ENCODE peak calls at places on chromosomes 6 and 20, in four cellular contexts. One of them, this sample, is unnamed.

GRCh38 chr20:25042531-25043498 is 15.1 kb downstream of the ACSS1 start:
- DNase-seq in K562: no peak
- DNase-seq in WTC11: no peak
- DNase-seq in SK-N-SH: peak
- DNase-seq in this sample: peak

GRCh38 chr6:133610271-133610840 is 278.6 kb upstream of the TCF21 start:
- DNase-seq in WTC11: no peak
- DNase-seq in SK-N-SH: no peak
- DNase-seq in K562: no peak
- DNase-seq in this sample: no peak

GRCh38 chr6:88860310-88860709 is 103.1 kb downstream of the RNGTT start:
- DNase-seq in SK-N-SH: no peak
- DNase-seq in WTC11: no peak
- DNase-seq in K562: no peak
- DNase-seq in this sample: no peak

GRCh38 chr6:53734473-53735299 is 60.1 kb upstream of the LRRC1 start:
- DNase-seq in WTC11: peak
- DNase-seq in K562: peak
- DNase-seq in SK-N-SH: peak
- DNase-seq in this sample: peak

GRCh38 chr6:85810558-85810957 is 167.9 kb upstream of the SYNCRIP start:
- DNase-seq in SK-N-SH: no peak
- DNase-seq in K562: no peak
- DNase-seq in WTC11: no peak
- DNase-seq in this sample: no peak

GRCh38 chr6:113540491-113540890 is 316.7 kb upstream of the MARCKS start:
- DNase-seq in SK-N-SH: no peak
- DNase-seq in WTC11: no peak
- DNase-seq in K562: no peak
- DNase-seq in this sample: no peak

GRCh38 chr20:57047281-57048026 is 219.0 kb downstream of the BMP7 start:
- DNase-seq in SK-N-SH: no peak
- DNase-seq in WTC11: no peak
- DNase-seq in K562: peak
- DNase-seq in this sample: no peak

GRCh38 chr20:584375-585301 is 25.5 kb downstream of the TCF15 start:
- DNase-seq in K562: peak
- DNase-seq in SK-N-SH: no peak
- DNase-seq in WTC11: no peak
- DNase-seq in this sample: no peak

GRCh38 chr6:167494698-167495435 is 170.0 kb downstream of the TTLL2 start:
- DNase-seq in K562: no peak
- DNase-seq in SK-N-SH: no peak
- DNase-seq in WTC11: no peak
- DNase-seq in this sample: no peak

GRCh38 chr6:73969982-73970960 is 274.3 kb downstream of the CD109 start:
- DNase-seq in K562: peak
- DNase-seq in SK-N-SH: peak
- DNase-seq in WTC11: no peak
- DNase-seq in this sample: no peak

GRCh38 chr20:2899243-2899642 is 26.0 kb downstream of the PTPRA start:
- DNase-seq in WTC11: no peak
- DNase-seq in SK-N-SH: no peak
- DNase-seq in K562: no peak
- DNase-seq in this sample: peak

GRCh38 chr20:59055302-59055701 is 12.7 kb upstream of the PRELID3B start:
- DNase-seq in WTC11: no peak
- DNase-seq in K562: no peak
- DNase-seq in SK-N-SH: no peak
- DNase-seq in this sample: no peak

GRCh38 chr20:2837561-2837960 is 2.9 kb downstream of the PCED1A start:
- DNase-seq in K562: no peak
- DNase-seq in SK-N-SH: no peak
- DNase-seq in WTC11: no peak
- DNase-seq in this sample: no peak

GRCh38 chr6:1348675-1349074 is 36.8 kb downstream of the FOXQ1 start:
- DNase-seq in WTC11: no peak
- DNase-seq in SK-N-SH: no peak
- DNase-seq in K562: no peak
- DNase-seq in this sample: no peak

GRCh38 chr20:61803416-61803902 is 262.2 kb downstream of the TAF4 start:
- DNase-seq in SK-N-SH: no peak
- DNase-seq in WTC11: no peak
- DNase-seq in K562: no peak
- DNase-seq in this sample: no peak

GRCh38 chr6:4299476-4299875 is 164.1 kb upstream of the ECI2 start:
- DNase-seq in SK-N-SH: no peak
- DNase-seq in WTC11: no peak
- DNase-seq in K562: no peak
- DNase-seq in this sample: no peak

GRCh38 chr6:28368522-28368921 is 18.8 kb downstream of the ZKSCAN3 start:
- DNase-seq in SK-N-SH: no peak
- DNase-seq in WTC11: no peak
- DNase-seq in K562: no peak
- DNase-seq in this sample: peak

GRCh38 chr6:73734843-73735453 is 38.9 kb downstream of the CD109 start:
- DNase-seq in K562: no peak
- DNase-seq in WTC11: no peak
- DNase-seq in SK-N-SH: no peak
- DNase-seq in this sample: no peak

GRCh38 chr6:26383624-26384417 is 913 bp downstream of the BTN2A2 start:
- DNase-seq in SK-N-SH: no peak
- DNase-seq in WTC11: peak
- DNase-seq in K562: peak
- DNase-seq in this sample: no peak

GRCh38 chr20:58116505-58116904 is 111.9 kb downstream of the ANKRD60 start:
- DNase-seq in SK-N-SH: no peak
- DNase-seq in K562: no peak
- DNase-seq in WTC11: no peak
- DNase-seq in this sample: no peak

DNA sequence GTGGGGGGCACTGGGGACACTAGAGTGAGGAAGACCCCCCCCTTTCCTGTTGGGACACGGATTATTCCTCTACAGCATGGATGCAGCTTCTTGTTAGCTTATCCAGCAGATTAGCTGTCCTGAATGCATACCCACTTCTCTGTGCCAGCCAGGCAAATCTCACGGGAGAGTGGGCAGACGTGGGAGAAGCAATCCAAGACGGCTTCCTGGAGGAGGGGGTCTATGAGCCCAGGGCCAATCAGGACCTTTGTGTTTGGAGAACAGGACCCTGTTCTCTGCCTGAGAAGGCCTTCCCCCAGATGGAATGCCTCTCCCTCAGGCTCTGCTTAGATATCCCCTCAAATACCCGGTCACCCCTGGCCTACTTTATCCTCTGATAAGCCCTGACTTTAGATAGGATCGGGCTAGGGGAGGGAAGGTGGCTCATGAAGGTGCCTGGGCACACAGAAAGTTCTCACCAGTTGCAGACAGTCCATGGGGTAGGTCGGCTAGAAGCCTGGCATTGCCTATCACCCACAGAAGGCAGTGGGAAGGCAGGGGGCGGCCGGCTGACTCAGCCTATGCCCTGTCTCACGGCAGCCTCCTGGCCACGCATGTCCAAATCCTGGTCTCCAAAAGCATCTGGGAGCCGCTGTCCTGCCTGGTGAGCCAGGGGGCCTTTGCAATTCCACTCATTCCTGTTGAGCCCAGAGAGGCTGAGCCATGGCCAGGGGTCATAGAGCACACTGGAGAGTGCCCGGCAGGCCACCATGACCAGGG is 34.7 kb downstream of the SUN5 start:
- DNase-seq in WTC11: no peak
- DNase-seq in K562: no peak
- DNase-seq in SK-N-SH: no peak
- DNase-seq in this sample: no peak
- TF ChIP-seq USF1 in WTC11: no peak
- TF ChIP-seq USF1 in K562: no peak
- TF ChIP-seq USF1 in SK-N-SH: no peak
- TF ChIP-seq USF1 in this sample: no peak

GRCh38 chr6:44679906-44680698 is 292.6 kb downstream of the CDC5L start:
- DNase-seq in WTC11: no peak
- DNase-seq in K562: no peak
- DNase-seq in SK-N-SH: no peak
- DNase-seq in this sample: no peak
- TF ChIP-seq USF1 in WTC11: no peak
- TF ChIP-seq USF1 in K562: no peak
- TF ChIP-seq USF1 in SK-N-SH: no peak
- TF ChIP-seq USF1 in this sample: no peak

GRCh38 chr6:147023148-147023547 is 181.1 kb upstream of the STXBP5 start:
- DNase-seq in SK-N-SH: no peak
- DNase-seq in WTC11: no peak
- DNase-seq in K562: no peak
- DNase-seq in this sample: no peak

GRCh38 chr6:147016440-147016839 is 187.8 kb upstream of the STXBP5 start:
- DNase-seq in K562: no peak
- DNase-seq in WTC11: no peak
- DNase-seq in SK-N-SH: no peak
- DNase-seq in this sample: no peak

GRCh38 chr6:147017153-147017552 is 187.1 kb upstream of the STXBP5 start:
- DNase-seq in SK-N-SH: no peak
- DNase-seq in K562: peak
- DNase-seq in WTC11: no peak
- DNase-seq in this sample: no peak

GRCh38 chr6:147023581-147023980 is 180.6 kb upstream of the STXBP5 start:
- DNase-seq in WTC11: no peak
- DNase-seq in K562: no peak
- DNase-seq in SK-N-SH: no peak
- DNase-seq in this sample: no peak

DNA sequence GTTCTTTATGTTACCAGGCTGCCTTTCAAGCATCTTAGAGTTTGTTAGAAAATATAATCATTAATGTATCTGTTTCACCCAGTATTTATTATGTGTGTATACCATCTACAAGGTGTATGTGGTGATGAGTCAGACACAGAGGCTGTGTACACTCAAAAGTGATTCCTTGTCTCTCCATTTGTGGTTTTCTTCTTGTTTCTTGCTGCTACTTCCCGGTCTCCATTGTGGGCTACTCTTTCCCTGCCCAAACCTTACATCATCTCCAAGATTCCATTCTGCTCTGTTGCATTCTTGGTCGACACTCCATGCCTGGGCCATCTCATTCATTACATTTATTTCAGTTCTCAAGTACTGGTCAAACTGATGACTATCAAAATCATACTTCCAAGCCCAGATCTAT is 182.2 kb upstream of the STXBP5 start:
- DNase-seq in K562: no peak
- DNase-seq in WTC11: no peak
- DNase-seq in SK-N-SH: no peak
- DNase-seq in this sample: no peak
- TF ChIP-seq USF1 in K562: no peak
- TF ChIP-seq USF1 in WTC11: no peak
- TF ChIP-seq USF1 in SK-N-SH: no peak
- TF ChIP-seq USF1 in this sample: no peak

DNA sequence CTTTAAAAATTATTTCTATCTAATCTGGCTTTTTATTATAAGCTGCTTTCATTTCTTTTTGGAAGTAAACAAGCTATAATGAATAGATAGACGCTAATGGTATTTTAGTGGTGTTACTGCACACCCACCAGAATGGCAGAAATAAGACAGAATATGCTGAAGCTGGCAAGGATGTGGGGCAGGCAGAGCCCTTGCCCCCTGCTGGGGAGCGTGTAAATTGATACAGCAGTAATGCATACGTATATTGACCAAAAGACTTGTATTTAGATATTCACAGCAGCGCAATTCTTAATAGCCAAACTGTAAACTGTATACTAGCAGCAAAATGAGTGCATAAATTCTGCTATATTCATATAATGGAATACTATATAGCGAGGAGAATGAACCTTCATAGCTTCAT is 35.3 kb downstream of the TMEM181 start:
- DNase-seq in SK-N-SH: peak
- DNase-seq in WTC11: no peak
- DNase-seq in K562: no peak
- DNase-seq in this sample: no peak
- TF ChIP-seq USF1 in SK-N-SH: no peak
- TF ChIP-seq USF1 in WTC11: no peak
- TF ChIP-seq USF1 in K562: no peak
- TF ChIP-seq USF1 in this sample: no peak

DNA sequence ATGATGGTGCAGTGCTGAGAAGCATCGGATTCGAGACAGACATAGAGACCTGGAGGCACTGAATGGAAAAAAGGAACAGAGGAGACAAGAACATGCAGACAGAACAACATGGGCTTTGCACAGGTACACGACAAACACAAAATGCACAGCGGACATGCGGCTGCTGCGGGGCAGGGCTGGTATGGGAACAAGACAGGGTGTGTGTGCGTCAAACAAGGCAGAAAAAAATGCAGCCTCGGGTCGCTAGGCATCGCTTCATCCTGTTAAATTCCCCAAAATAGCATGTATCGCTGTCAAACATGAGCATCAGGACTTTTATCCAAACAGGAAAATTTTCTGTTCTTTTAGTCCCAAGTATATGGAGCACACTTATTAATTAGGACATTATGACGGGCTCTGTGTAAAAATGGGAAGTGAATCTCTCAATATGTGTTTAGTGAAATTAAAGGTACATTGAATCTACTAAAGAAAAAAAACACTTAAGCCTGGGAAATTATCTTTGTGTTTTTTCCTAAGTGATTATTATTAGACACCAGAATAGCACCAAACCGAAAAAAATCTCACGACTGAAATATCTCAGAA is 36.1 kb upstream of the TBXT start:
- DNase-seq in SK-N-SH: no peak
- DNase-seq in K562: no peak
- DNase-seq in WTC11: no peak
- DNase-seq in this sample: no peak
- TF ChIP-seq USF1 in SK-N-SH: no peak
- TF ChIP-seq USF1 in K562: no peak
- TF ChIP-seq USF1 in WTC11: no peak
- TF ChIP-seq USF1 in this sample: no peak